ENCODE peak calls at places on chromosome 13, in nine cellular contexts. I is C1 segment of cervical spinal cord; G is T-helper 2 cell; M is stimulated activated CD4-positive, alpha-beta T cell treated with anti-CD3 and anti-CD28 coated beads, Interleukin-1b, Interleukin-23, amount 100 ng/mL, for 48 hours; Y is GM04503; C is foreskin fibroblast; O is OCI-M1; Z is WTC11; W is stimulated activated CD8-positive, alpha-beta memory T cell treated with anti-CD3 and anti-CD28 coated beads, Interleukin-4, amount 100 ng/mL, for 48 hours. T is an unnamed sample.

GRCh38 chr13:106597190-106597589 is 29.3 kb upstream of the ARGLU1 start:
- DNase-seq in Y (no peak), M (no peak), O (no peak), Z (no peak), W (no peak), C (no peak), I (no peak), G (no peak), T (no peak)

GRCh38 chr13:64186503-64186902 is 2770.9 kb upstream of the PCDH20 start:
- DNase-seq in M (no peak), W (no peak), C (no peak), O (no peak), G (no peak), Y (no peak), I (no peak), Z (no peak), T (no peak)

GRCh38 chr13:105365831-105366230 is 1169.6 kb downstream of the EFNB2 start:
- DNase-seq in G (no peak), M (no peak), I (no peak), O (peak), C (no peak), Z (no peak), W (no peak), Y (no peak), T (no peak)

GRCh38 chr13:59247166-59247565 is 916.6 kb downstream of the DIAPH3 start:
- DNase-seq in C (no peak), O (no peak), M (no peak), G (no peak), Z (peak), Y (no peak), I (no peak), W (no peak), T (no peak)

GRCh38 chr13:103007427-103007762 is 58.8 kb downstream of the SLC10A2 start:
- DNase-seq in Z (no peak), C (no peak), M (no peak), W (no peak), I (no peak), O (no peak), Y (no peak), G (no peak), T (no peak)

GRCh38 chr13:53822136-53822535 is 793.5 kb downstream of the OLFM4 start:
- DNase-seq in Z (no peak), G (no peak), M (no peak), I (no peak), W (no peak), Y (no peak), C (no peak), O (no peak), T (no peak)

GRCh38 chr13:38879278-38879677 is 111.4 kb downstream of the STOML3 start:
- DNase-seq in Z (no peak), C (no peak), G (no peak), M (no peak), Y (no peak), O (no peak), I (no peak), W (no peak), T (no peak)

GRCh38 chr13:45950343-45950995 is 98.9 kb upstream of the SIAH3 start:
- DNase-seq in O (no peak), G (no peak), I (no peak), Z (no peak), Y (no peak), C (no peak), M (no peak), W (no peak), T (no peak)

GRCh38 chr13:26967119-26968038 is 204.2 kb downstream of the USP12 start:
- DNase-seq in W (no peak), M (no peak), C (no peak), Y (peak), Z (no peak), I (no peak), O (no peak), G (no peak), T (no peak)

GRCh38 chr13:41222259-41222852 is 28.0 kb upstream of the KBTBD7 start:
- DNase-seq in W (peak), I (peak), Y (no peak), M (peak), C (peak), Z (peak), O (peak), G (peak), T (no peak)

GRCh38 chr13:36778083-36778671 is 40.8 kb upstream of the RFXAP start:
- DNase-seq in Y (no peak), O (no peak), I (no peak), M (no peak), C (peak), Z (peak), W (no peak), G (no peak), T (peak)

GRCh38 chr13:97528518-97528917 is 94.5 kb downstream of the RAP2A start:
- DNase-seq in M (no peak), W (no peak), O (no peak), Y (no peak), G (no peak), Z (no peak), C (no peak), I (no peak), T (no peak)

GRCh38 chr13:22696433-22696832 is 484.3 kb upstream of the SGCG start:
- DNase-seq in O (no peak), Y (no peak), C (no peak), W (no peak), Z (peak), G (no peak), M (no peak), I (no peak), T (no peak)

GRCh38 chr13:107649071-107649470 is 566.3 kb downstream of the LIG4 start:
- DNase-seq in M (no peak), O (no peak), Y (no peak), G (no peak), Z (no peak), W (no peak), C (no peak), I (no peak), T (no peak)

GRCh38 chr13:89925107-89925506 is 1422.4 kb upstream of the MIR17HG start:
- DNase-seq in W (no peak), C (no peak), O (peak), G (no peak), M (no peak), Y (no peak), I (no peak), Z (peak), T (peak)

GRCh38 chr13:80251403-80251802 is 89.5 kb downstream of the SPRY2 start:
- DNase-seq in Z (no peak), G (no peak), O (peak), C (peak), M (no peak), I (no peak), W (no peak), Y (no peak), T (no peak)

GRCh38 chr13:31521466-31521865 is 217.9 kb upstream of the RXFP2 start:
- DNase-seq in G (no peak), C (no peak), Z (no peak), M (no peak), I (no peak), W (no peak), Y (peak), O (no peak), T (no peak)

GRCh38 chr13:94917814-94918213 is 205.5 kb upstream of the SOX21 start:
- DNase-seq in C (no peak), I (no peak), Y (no peak), Z (peak), O (no peak), G (no peak), W (no peak), M (no peak), T (no peak)

GRCh38 chr13:51913421-51914136 is 51.8 kb downstream of the CCDC70 start:
- DNase-seq in C (no peak), O (no peak), M (no peak), Z (peak), I (no peak), G (no peak), W (no peak), Y (no peak), T (no peak)

GRCh38 chr13:89380101-89380500 is 1708.9 kb downstream of the SLITRK5 start:
- DNase-seq in I (no peak), Y (no peak), G (no peak), Z (no peak), W (no peak), O (peak), M (no peak), C (no peak), T (no peak)